ENCODE peak calls at places on chromosome 1, in six cellular contexts. One of them, this sample, is unnamed.

GRCh38 chr1:16375521-16376359 is 8.7 kb downstream of the SZRD1 start:
- DNase-seq in K562: peak
- DNase-seq in HepG2: no peak
- DNase-seq in GM12878: no peak
- DNase-seq in endothelial cell of umbilical vein: peak
- DNase-seq in A549: no peak
- DNase-seq in this sample: no peak

GRCh38 chr1:168506204-168506819 is 37.5 kb downstream of the XCL2 start:
- DNase-seq in GM12878: no peak
- DNase-seq in HepG2: no peak
- DNase-seq in endothelial cell of umbilical vein: no peak
- DNase-seq in K562: no peak
- DNase-seq in A549: no peak
- DNase-seq in this sample: no peak

GRCh38 chr1:145916745-145917144 is 1.8 kb downstream of the PEX11B start:
- DNase-seq in GM12878: no peak
- DNase-seq in HepG2: no peak
- DNase-seq in endothelial cell of umbilical vein: no peak
- DNase-seq in A549: no peak
- DNase-seq in K562: no peak
- DNase-seq in this sample: no peak

GRCh38 chr1:26857473-26857872 is 5.5 kb upstream of the SFN start:
- DNase-seq in GM12878: no peak
- DNase-seq in HepG2: no peak
- DNase-seq in A549: no peak
- DNase-seq in endothelial cell of umbilical vein: no peak
- DNase-seq in K562: no peak
- DNase-seq in this sample: no peak

GRCh38 chr1:61461406-61462384 is 263.2 kb downstream of the TM2D1 start:
- DNase-seq in K562: peak
- DNase-seq in GM12878: no peak
- DNase-seq in HepG2: no peak
- DNase-seq in endothelial cell of umbilical vein: no peak
- DNase-seq in A549: no peak
- DNase-seq in this sample: no peak

GRCh38 chr1:241611063-241611462 is 29.1 kb downstream of the CHML start:
- DNase-seq in K562: peak
- DNase-seq in A549: peak
- DNase-seq in GM12878: no peak
- DNase-seq in endothelial cell of umbilical vein: peak
- DNase-seq in HepG2: peak
- DNase-seq in this sample: peak

GRCh38 chr1:222877854-222878253 is 63.0 kb downstream of the DISP1 start:
- DNase-seq in endothelial cell of umbilical vein: no peak
- DNase-seq in K562: peak
- DNase-seq in GM12878: no peak
- DNase-seq in A549: no peak
- DNase-seq in HepG2: peak
- DNase-seq in this sample: no peak

GRCh38 chr1:93571623-93572310 is 109.9 kb downstream of the BCAR3 start:
- DNase-seq in K562: no peak
- DNase-seq in A549: no peak
- DNase-seq in GM12878: no peak
- DNase-seq in endothelial cell of umbilical vein: no peak
- DNase-seq in HepG2: no peak
- DNase-seq in this sample: no peak

GRCh38 chr1:248775496-248775895 is 19.9 kb upstream of the LYPD8 start:
- DNase-seq in A549: no peak
- DNase-seq in endothelial cell of umbilical vein: no peak
- DNase-seq in GM12878: no peak
- DNase-seq in HepG2: no peak
- DNase-seq in K562: no peak
- DNase-seq in this sample: no peak

GRCh38 chr1:12549106-12549459 is 68.9 kb downstream of the DHRS3 start:
- DNase-seq in endothelial cell of umbilical vein: no peak
- DNase-seq in GM12878: no peak
- DNase-seq in K562: peak
- DNase-seq in HepG2: no peak
- DNase-seq in A549: peak
- DNase-seq in this sample: no peak

GRCh38 chr1:38088366-38088765 is 41.8 kb upstream of the POU3F1 start:
- DNase-seq in endothelial cell of umbilical vein: no peak
- DNase-seq in GM12878: no peak
- DNase-seq in A549: peak
- DNase-seq in K562: no peak
- DNase-seq in HepG2: peak
- DNase-seq in this sample: peak

GRCh38 chr1:59411147-59411546 is 114.3 kb downstream of the FGGY start:
- DNase-seq in GM12878: no peak
- DNase-seq in endothelial cell of umbilical vein: no peak
- DNase-seq in K562: no peak
- DNase-seq in HepG2: no peak
- DNase-seq in A549: no peak
- DNase-seq in this sample: no peak

GRCh38 chr1:7588457-7588827 is 182.7 kb upstream of the VAMP3 start:
- DNase-seq in HepG2: no peak
- DNase-seq in endothelial cell of umbilical vein: no peak
- DNase-seq in K562: no peak
- DNase-seq in GM12878: no peak
- DNase-seq in A549: no peak
- DNase-seq in this sample: no peak

GRCh38 chr1:57483954-57484353 is 60.1 kb upstream of the DAB1 start:
- DNase-seq in A549: no peak
- DNase-seq in HepG2: no peak
- DNase-seq in K562: no peak
- DNase-seq in endothelial cell of umbilical vein: no peak
- DNase-seq in GM12878: no peak
- DNase-seq in this sample: no peak

GRCh38 chr1:248850536-248851251 is 8.2 kb downstream of the ZNF692 start:
- DNase-seq in A549: no peak
- DNase-seq in HepG2: no peak
- DNase-seq in endothelial cell of umbilical vein: no peak
- DNase-seq in K562: no peak
- DNase-seq in GM12878: no peak
- DNase-seq in this sample: no peak

GRCh38 chr1:19049128-19049768 is 92.8 kb upstream of the IFFO2 start:
- DNase-seq in HepG2: no peak
- DNase-seq in GM12878: no peak
- DNase-seq in A549: no peak
- DNase-seq in endothelial cell of umbilical vein: no peak
- DNase-seq in K562: no peak
- DNase-seq in this sample: no peak

GRCh38 chr1:61227857-61228557 is 145.6 kb downstream of the NFIA start:
- DNase-seq in HepG2: no peak
- DNase-seq in GM12878: no peak
- DNase-seq in endothelial cell of umbilical vein: no peak
- DNase-seq in A549: no peak
- DNase-seq in K562: no peak
- DNase-seq in this sample: no peak

GRCh38 chr1:244918422-244919319 is 54.3 kb upstream of the HNRNPU start:
- DNase-seq in K562: peak
- DNase-seq in GM12878: no peak
- DNase-seq in endothelial cell of umbilical vein: peak
- DNase-seq in HepG2: no peak
- DNase-seq in A549: peak
- DNase-seq in this sample: peak

GRCh38 chr1:58841455-58841854 is 57.6 kb upstream of the JUN start:
- DNase-seq in K562: peak
- DNase-seq in GM12878: no peak
- DNase-seq in HepG2: no peak
- DNase-seq in A549: peak
- DNase-seq in endothelial cell of umbilical vein: no peak
- DNase-seq in this sample: peak

GRCh38 chr1:99867682-99868081 is 17.5 kb downstream of the AGL start:
- DNase-seq in GM12878: no peak
- DNase-seq in A549: no peak
- DNase-seq in K562: no peak
- DNase-seq in endothelial cell of umbilical vein: no peak
- DNase-seq in HepG2: no peak
- DNase-seq in this sample: no peak

GRCh38 chr1:202844935-202845334 is 34.2 kb downstream of the PCAT6 start:
- DNase-seq in K562: no peak
- DNase-seq in GM12878: no peak
- DNase-seq in HepG2: no peak
- DNase-seq in endothelial cell of umbilical vein: no peak
- DNase-seq in A549: no peak
- DNase-seq in this sample: no peak

GRCh38 chr1:13707211-13707610 is 7.2 kb downstream of the PRDM2 start:
- DNase-seq in endothelial cell of umbilical vein: no peak
- DNase-seq in HepG2: no peak
- DNase-seq in GM12878: no peak
- DNase-seq in K562: no peak
- DNase-seq in A549: no peak
- DNase-seq in this sample: no peak

GRCh38 chr1:35436078-35436477 is 121.1 kb downstream of the KIAA0319L start:
- DNase-seq in K562: no peak
- DNase-seq in GM12878: no peak
- DNase-seq in A549: no peak
- DNase-seq in endothelial cell of umbilical vein: no peak
- DNase-seq in HepG2: no peak
- DNase-seq in this sample: no peak
- TF ChIP-seq CTCF in K562: no peak
- TF ChIP-seq CTCF in GM12878: no peak
- TF ChIP-seq CTCF in A549: no peak
- TF ChIP-seq CTCF in endothelial cell of umbilical vein: no peak
- TF ChIP-seq CTCF in HepG2: no peak
- TF ChIP-seq CTCF in this sample: no peak

GRCh38 chr1:6281511-6282402 is 20.9 kb upstream of the GPR153 start:
- DNase-seq in GM12878: no peak
- DNase-seq in endothelial cell of umbilical vein: no peak
- DNase-seq in K562: no peak
- DNase-seq in HepG2: peak
- DNase-seq in A549: no peak
- DNase-seq in this sample: no peak

GRCh38 chr1:6279066-6279465 is 18.2 kb upstream of the GPR153 start:
- DNase-seq in K562: no peak
- DNase-seq in A549: no peak
- DNase-seq in HepG2: no peak
- DNase-seq in GM12878: no peak
- DNase-seq in endothelial cell of umbilical vein: no peak
- DNase-seq in this sample: no peak

GRCh38 chr1:6280761-6281451 is 20.0 kb upstream of the GPR153 start:
- DNase-seq in K562: peak
- DNase-seq in GM12878: no peak
- DNase-seq in HepG2: peak
- DNase-seq in endothelial cell of umbilical vein: no peak
- DNase-seq in A549: peak
- DNase-seq in this sample: peak

GRCh38 chr1:6278263-6278662 is 17.4 kb upstream of the GPR153 start:
- DNase-seq in HepG2: no peak
- DNase-seq in A549: no peak
- DNase-seq in K562: no peak
- DNase-seq in GM12878: no peak
- DNase-seq in endothelial cell of umbilical vein: no peak
- DNase-seq in this sample: no peak

DNA sequence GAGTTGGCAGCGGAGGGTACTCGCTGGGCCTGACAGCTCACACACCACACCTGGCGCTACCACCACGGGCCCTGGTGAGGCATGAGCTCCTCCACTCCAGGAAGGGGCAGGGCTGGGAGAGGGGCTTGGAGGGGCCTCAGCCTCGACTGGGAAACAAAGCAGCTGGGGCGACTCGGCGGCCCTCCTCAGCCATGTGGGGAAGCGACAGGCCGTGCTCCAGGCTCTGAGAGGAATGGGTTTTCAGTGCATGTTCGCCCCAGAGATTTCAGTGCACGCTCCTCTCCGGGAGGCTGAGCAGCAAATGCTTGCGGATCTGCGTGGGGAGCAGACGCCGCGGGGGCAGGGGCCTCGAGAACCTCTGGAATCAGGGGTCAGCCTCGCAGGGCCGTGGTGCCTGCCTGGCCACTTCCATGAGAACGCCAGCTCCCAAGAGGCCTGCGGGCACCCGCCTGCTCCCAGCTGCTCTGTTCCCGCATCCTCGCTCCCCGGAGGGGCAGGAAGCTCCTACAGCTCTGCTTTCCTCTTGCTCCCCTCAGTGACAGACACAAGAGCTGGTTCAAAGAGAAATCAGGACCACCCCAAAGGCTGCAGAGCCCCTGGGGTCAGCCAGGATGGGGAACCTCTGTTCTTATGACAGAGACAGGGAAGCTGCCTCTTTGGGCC is 19.0 kb upstream of the GPR153 start:
- DNase-seq in GM12878: no peak
- DNase-seq in endothelial cell of umbilical vein: no peak
- DNase-seq in A549: no peak
- DNase-seq in K562: no peak
- DNase-seq in HepG2: no peak
- DNase-seq in this sample: no peak
- TF ChIP-seq MYC in GM12878: no peak
- TF ChIP-seq MYC in endothelial cell of umbilical vein: no peak
- TF ChIP-seq MYC in A549: no peak
- TF ChIP-seq MYC in K562: no peak
- TF ChIP-seq MYC in HepG2: no peak
- TF ChIP-seq MYC in this sample: no peak

GRCh38 chr1:91120421-91120820 is 98.6 kb upstream of the ZNF644 start:
- DNase-seq in A549: no peak
- DNase-seq in HepG2: no peak
- DNase-seq in GM12878: no peak
- DNase-seq in endothelial cell of umbilical vein: no peak
- DNase-seq in K562: no peak
- DNase-seq in this sample: no peak
- TF ChIP-seq POLR2A in A549: no peak
- TF ChIP-seq POLR2A in HepG2: no peak
- TF ChIP-seq POLR2A in GM12878: no peak
- TF ChIP-seq POLR2A in endothelial cell of umbilical vein: no peak
- TF ChIP-seq POLR2A in K562: no peak
- TF ChIP-seq POLR2A in this sample: no peak

GRCh38 chr1:983736-984475 is 2.0 kb upstream of the PERM1 start:
- DNase-seq in endothelial cell of umbilical vein: no peak
- DNase-seq in K562: peak
- DNase-seq in A549: no peak
- DNase-seq in HepG2: no peak
- DNase-seq in GM12878: no peak
- DNase-seq in this sample: peak

GRCh38 chr1:981955-982558 is at the start of gene PERM1:
- DNase-seq in K562: no peak
- DNase-seq in endothelial cell of umbilical vein: no peak
- DNase-seq in A549: no peak
- DNase-seq in HepG2: no peak
- DNase-seq in GM12878: no peak
- DNase-seq in this sample: no peak

GRCh38 chr1:982765-983436 is 1.0 kb upstream of the PERM1 start:
- DNase-seq in A549: no peak
- DNase-seq in K562: no peak
- DNase-seq in HepG2: no peak
- DNase-seq in GM12878: no peak
- DNase-seq in endothelial cell of umbilical vein: no peak
- DNase-seq in this sample: no peak

GRCh38 chr1:985126-985525 is 3.2 kb upstream of the PERM1 start:
- DNase-seq in endothelial cell of umbilical vein: no peak
- DNase-seq in GM12878: no peak
- DNase-seq in HepG2: no peak
- DNase-seq in K562: no peak
- DNase-seq in A549: no peak
- DNase-seq in this sample: no peak

GRCh38 chr1:984476-984814 is 2.6 kb upstream of the PERM1 start:
- DNase-seq in endothelial cell of umbilical vein: no peak
- DNase-seq in A549: no peak
- DNase-seq in HepG2: no peak
- DNase-seq in GM12878: no peak
- DNase-seq in K562: no peak
- DNase-seq in this sample: no peak
- TF ChIP-seq CTCF in endothelial cell of umbilical vein: no peak
- TF ChIP-seq CTCF in A549: peak
- TF ChIP-seq CTCF in HepG2: no peak
- TF ChIP-seq CTCF in GM12878: no peak
- TF ChIP-seq CTCF in K562: no peak
- TF ChIP-seq CTCF in this sample: no peak

GRCh38 chr1:209704584-209704983 is at the start of gene HSD11B1:
- DNase-seq in GM12878: no peak
- DNase-seq in K562: no peak
- DNase-seq in A549: no peak
- DNase-seq in endothelial cell of umbilical vein: no peak
- DNase-seq in HepG2: no peak
- DNase-seq in this sample: peak
- TF ChIP-seq MYC in GM12878: no peak
- TF ChIP-seq MYC in K562: no peak
- TF ChIP-seq MYC in A549: no peak
- TF ChIP-seq MYC in endothelial cell of umbilical vein: no peak
- TF ChIP-seq MYC in HepG2: no peak
- TF ChIP-seq MYC in this sample: no peak